ENCODE peak calls at places on chromosomes 16 and 17, in ten cellular contexts. Q is epithelial cell of esophagus; E is activated T-cell treated with anti-CD3 and anti-CD28 coated beads for 48 hours; N is hippocampal formation; X is GM04503; V is stromal cell of bone marrow; G is OCI-LY7; C is CD8-positive, alpha-beta T cell; W is IMR-90; D is neural progenitor cell. Y is an unnamed sample.

GRCh38 chr16:53974484-53975115 is 270.6 kb downstream of the FTO start:
- DNase-seq in X (no peak), N (no peak), C (no peak), E (no peak), W (peak), D (no peak), V (no peak), G (no peak), Q (no peak), Y (no peak)

GRCh38 chr16:87982491-87983415 is 31.5 kb downstream of the BANP start:
- DNase-seq in Q (no peak), G (no peak), X (no peak), V (no peak), W (no peak), C (no peak), N (no peak), E (no peak), D (no peak), Y (no peak)

GRCh38 chr17:8192070-8192815 is 2.3 kb upstream of the BORCS6 start:
- DNase-seq in N (peak), Q (peak), G (peak), C (peak), X (no peak), E (peak), V (peak), D (peak), W (peak), Y (peak)

GRCh38 chr16:88476817-88477397 is 23.8 kb downstream of the ZFPM1 start:
- DNase-seq in V (no peak), W (no peak), E (no peak), Q (no peak), D (no peak), C (no peak), G (no peak), N (no peak), X (no peak), Y (no peak)

GRCh38 chr16:30533146-30533522 is 1.5 kb downstream of the ZNF747 start:
- DNase-seq in W (no peak), D (no peak), Q (no peak), E (no peak), X (no peak), V (no peak), G (no peak), C (no peak), N (no peak), Y (no peak)

GRCh38 chr16:86549893-86550190 is 5.2 kb downstream of the MTHFSD start:
- DNase-seq in N (no peak), G (no peak), V (no peak), W (no peak), D (no peak), Q (no peak), E (no peak), C (no peak), X (no peak), Y (no peak)

GRCh38 chr17:57045868-57046671 is 39.0 kb upstream of the AKAP1 start:
- DNase-seq in E (peak), N (no peak), G (no peak), W (no peak), Q (no peak), V (no peak), C (peak), D (no peak), X (no peak), Y (no peak)

GRCh38 chr17:4510615-4510941 is 11.9 kb downstream of the SPNS2 start:
- DNase-seq in N (no peak), W (no peak), G (no peak), D (no peak), E (no peak), X (no peak), Q (no peak), C (no peak), V (no peak), Y (no peak)

GRCh38 chr16:85415196-85415988 is 197.7 kb upstream of the GSE1 start:
- DNase-seq in X (no peak), D (no peak), N (no peak), G (no peak), Q (no peak), V (no peak), C (no peak), E (no peak), W (no peak), Y (no peak)

GRCh38 chr17:61583242-61583641 is 7.8 kb downstream of the NACA2 start:
- DNase-seq in G (peak), C (no peak), W (peak), N (no peak), Q (peak), D (no peak), E (no peak), V (peak), X (peak), Y (peak)

GRCh38 chr16:15950167-15950854 is 895 bp downstream of the ABCC1 start:
- DNase-seq in X (no peak), Q (peak), E (peak), C (peak), D (peak), N (no peak), W (peak), V (peak), G (peak), Y (peak)

GRCh38 chr17:44981221-44981968 is 13.3 kb upstream of the C1QL1 start:
- DNase-seq in C (no peak), V (no peak), X (no peak), G (no peak), E (no peak), W (peak), Q (peak), N (no peak), D (no peak), Y (peak)

GRCh38 chr16:64469906-64470702 is 651.8 kb downstream of the CDH11 start:
- DNase-seq in C (no peak), X (no peak), N (no peak), G (no peak), W (no peak), D (peak), Q (peak), E (no peak), V (no peak), Y (no peak)

GRCh38 chr17:80774643-80775281 is 216.9 kb upstream of the CHMP6 start:
- DNase-seq in V (no peak), D (no peak), G (peak), W (no peak), N (no peak), C (peak), X (no peak), Q (no peak), E (no peak), Y (no peak)

GRCh38 chr17:66459811-66460270 is 157.4 kb downstream of the PRKCA start:
- DNase-seq in C (no peak), G (no peak), E (no peak), X (peak), N (no peak), W (peak), D (no peak), Q (peak), V (peak), Y (peak)

GRCh38 chr17:17433260-17433659 is 43.5 kb upstream of the MED9 start:
- DNase-seq in D (no peak), N (no peak), X (no peak), E (no peak), V (no peak), W (peak), G (no peak), Q (no peak), C (no peak), Y (no peak)

GRCh38 chr16:88650749-88651275 is at the start of gene CYBA:
- DNase-seq in E (peak), X (no peak), C (peak), V (peak), W (peak), N (no peak), G (peak), D (peak), Q (peak), Y (peak)

GRCh38 chr17:60720763-60721531 is 43.3 kb downstream of the BCAS3 start:
- DNase-seq in X (no peak), D (peak), G (peak), W (peak), N (peak), E (peak), Q (peak), C (peak), V (peak), Y (peak)

GRCh38 chr17:82783498-82783897 is 31.6 kb downstream of the TBCD start:
- DNase-seq in E (no peak), G (no peak), Q (no peak), X (no peak), W (no peak), D (no peak), N (peak), C (no peak), V (no peak), Y (no peak)

GRCh38 chr17:1298616-1299015 is 19.2 kb downstream of the TRARG1 start:
- DNase-seq in C (peak), W (no peak), X (no peak), G (no peak), Q (no peak), D (peak), V (no peak), N (no peak), E (peak), Y (peak)

GRCh38 chr17:28712037-28712704 is 483 bp upstream of the PROCA1 start:
- DNase-seq in N (no peak), G (peak), Q (no peak), D (peak), X (no peak), V (no peak), W (no peak), E (peak), C (peak), Y (no peak)

GRCh38 chr17:78787444-78787843 is 5.4 kb upstream of the CYTH1 start:
- DNase-seq in V (no peak), E (no peak), N (no peak), D (no peak), Q (peak), G (peak), W (no peak), X (no peak), C (no peak), Y (no peak)

GRCh38 chr16:86968866-86969265 is 348.3 kb downstream of the C16orf95 start:
- DNase-seq in G (no peak), W (no peak), D (no peak), N (no peak), X (no peak), C (no peak), E (no peak), Q (no peak), V (no peak), Y (no peak)

GRCh38 chr16:30382398-30383015 is at the start of gene SEPTIN1:
- DNase-seq in X (no peak), D (no peak), N (no peak), V (no peak), W (no peak), C (peak), Q (no peak), G (peak), E (peak), Y (no peak)

GRCh38 chr16:67959930-67960329 is 8.5 kb downstream of the SLC12A4 start:
- DNase-seq in X (no peak), C (no peak), D (no peak), V (no peak), E (no peak), G (no peak), N (no peak), W (no peak), Q (no peak), Y (no peak)

GRCh38 chr16:72825912-72826621 is 221.9 kb downstream of the ZFHX3 start:
- DNase-seq in N (no peak), D (no peak), W (no peak), Q (no peak), G (no peak), X (no peak), E (no peak), C (no peak), V (no peak), Y (no peak)

GRCh38 chr17:79838541-79839274 is 532 bp downstream of the CBX4 start:
- DNase-seq in C (peak), X (no peak), N (peak), V (no peak), E (peak), Q (peak), W (peak), G (peak), D (peak), Y (peak)

GRCh38 chr16:30658731-30659506 is 688 bp downstream of the FBRS start:
- DNase-seq in E (no peak), Q (peak), W (peak), X (peak), V (peak), C (no peak), G (peak), D (peak), N (peak), Y (no peak)

GRCh38 chr17:33732116-33732515 is 439.0 kb upstream of the ASIC2 start:
- DNase-seq in G (peak), W (peak), N (no peak), D (peak), X (no peak), C (no peak), E (no peak), Q (peak), V (no peak), Y (no peak)

GRCh38 chr17:15893333-15894024 is 51.5 kb upstream of the ADORA2B start:
- DNase-seq in E (no peak), C (no peak), V (no peak), N (no peak), X (no peak), G (no peak), Q (no peak), D (no peak), W (peak), Y (no peak)

GRCh38 chr17:46194393-46195216 is 1.4 kb upstream of the KANSL1 start:
- DNase-seq in V (peak), G (peak), Q (peak), C (peak), W (peak), D (peak), X (no peak), N (peak), E (peak), Y (peak)

GRCh38 chr17:5788266-5788900 is 204.1 kb upstream of the NLRP1 start:
- DNase-seq in C (no peak), N (no peak), W (peak), D (no peak), V (peak), X (no peak), G (no peak), Q (peak), E (no peak), Y (peak)

GRCh38 chr17:59423137-59423703 is 91.8 kb downstream of the YPEL2 start:
- DNase-seq in E (no peak), V (peak), X (peak), D (no peak), C (no peak), W (peak), G (no peak), Q (peak), N (no peak), Y (peak)

GRCh38 chr17:34437188-34437587 is 74.2 kb upstream of the CCL1 start:
- DNase-seq in D (no peak), W (no peak), V (no peak), N (no peak), X (no peak), C (no peak), E (no peak), G (no peak), Q (no peak), Y (no peak)

GRCh38 chr17:32341141-32341856 is 674 bp downstream of the C17orf75 start:
- DNase-seq in E (no peak), Q (peak), C (peak), X (no peak), N (peak), V (no peak), W (no peak), G (peak), D (no peak), Y (no peak)

GRCh38 chr16:56984639-56985038 is 4.7 kb upstream of the NLRC5 start:
- DNase-seq in D (no peak), W (no peak), Q (peak), X (no peak), E (no peak), C (no peak), N (no peak), V (no peak), G (no peak), Y (no peak)

GRCh38 chr17:77884967-77885641 is 73.4 kb upstream of the TNRC6C start:
- DNase-seq in D (no peak), N (no peak), W (no peak), X (no peak), Q (no peak), E (no peak), V (no peak), C (no peak), G (no peak), Y (no peak)

GRCh38 chr17:55163408-55163807 is 101.4 kb upstream of the HLF start:
- DNase-seq in Q (no peak), X (no peak), E (no peak), W (no peak), V (no peak), N (no peak), G (peak), C (no peak), D (no peak), Y (no peak)

Y was measured in Daoy.